ENCODE peak calls at places on chromosomes 5 and 9, in ten cellular contexts. W is fibroblast of lung, J is HepG2, K is K562, N is DND-41, U is keratinocyte, Y is astrocyte, G is PC-3, I is GM23338, P is H1. X is an unnamed sample.

GRCh38 chr5:25850581-25850980 is 1187.8 kb downstream of the CDH9 start:
- DNase-seq in P (no peak), U (no peak), W (no peak), J (no peak), K (no peak), G (peak; percentile 38), I (peak; percentile 55), N (no peak), Y (no peak), X (peak; percentile 5)

GRCh38 chr9:80378669-80379293 is 807.0 kb downstream of the TLE4 start:
- DNase-seq in U (peak; percentile 41), P (no peak), N (no peak), I (no peak), J (no peak), K (no peak), W (no peak), Y (no peak), G (peak; percentile 71), X (no peak)

GRCh38 chr5:761206-761771 is 23.2 kb downstream of the ZDHHC11B start:
- DNase-seq in J (no peak), Y (no peak), G (no peak), P (no peak), K (no peak), I (no peak), U (no peak), W (no peak), N (no peak), X (peak; percentile 5)

GRCh38 chr9:91583996-91584395 is 160.4 kb upstream of the NFIL3 start:
- DNase-seq in K (no peak), J (no peak), W (no peak), G (no peak), U (no peak), Y (no peak), I (no peak), N (no peak), P (no peak), X (no peak)

GRCh38 chr9:22026696-22027095 is 17.6 kb upstream of the CDKN2B start:
- DNase-seq in K (no peak), J (no peak), N (no peak), U (no peak), I (no peak), G (no peak), W (no peak), Y (no peak), P (no peak), X (no peak)

GRCh38 chr9:124322618-124323432 is 65.1 kb downstream of the NEK6 start:
- DNase-seq in W (no peak), J (no peak), N (peak; percentile 62), Y (no peak), U (no peak), I (no peak), P (no peak), K (peak; percentile 40), G (no peak), X (no peak)

GRCh38 chr9:33223696-33224095 is 16.3 kb upstream of the SPINK4 start:
- DNase-seq in G (peak; percentile 25), Y (no peak), P (no peak), W (no peak), K (no peak), U (no peak), N (no peak), I (no peak), J (no peak), X (no peak)

GRCh38 chr9:121447341-121447834 is 52.3 kb downstream of the GGTA1 start:
- DNase-seq in N (peak; percentile 7), K (no peak), I (no peak), Y (peak; percentile 93), U (no peak), P (no peak), J (no peak), G (no peak), W (peak; percentile 91), X (no peak)

GRCh38 chr9:114911167-114911821 is 19.1 kb downstream of the TNFSF8 start:
- DNase-seq in W (peak; percentile 35), P (no peak), G (peak; percentile 74), I (peak; percentile 72), J (peak; percentile 49), Y (peak; percentile 16), N (no peak), K (peak; percentile 27), U (no peak), X (peak; percentile 68)

GRCh38 chr5:95284512-95285405 is at the start of gene MCTP1:
- DNase-seq in W (peak; percentile 25), I (peak; percentile 67), P (peak; percentile 76), J (no peak), G (peak; percentile 5), K (no peak), N (no peak), Y (peak; percentile 1), U (no peak), X (peak; percentile 70)

DNA sequence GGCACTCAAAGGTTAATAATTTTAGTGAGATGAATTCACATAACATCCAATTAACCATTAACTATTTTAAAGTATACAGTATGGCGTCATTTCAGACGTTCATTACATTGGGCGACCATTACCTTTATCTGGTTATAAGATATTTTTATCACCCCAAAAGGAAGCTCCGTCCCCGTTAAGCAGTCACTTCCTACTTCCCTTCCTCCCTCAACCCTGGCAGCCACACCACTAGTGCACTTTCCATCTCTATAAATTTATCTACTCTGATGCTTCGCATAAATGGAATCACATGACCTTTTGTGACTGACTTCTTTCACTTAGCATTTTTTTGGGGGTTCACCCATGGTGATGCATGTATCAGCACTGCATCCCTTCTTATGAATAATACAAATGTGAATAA is 168.3 kb upstream of the PUM3 start:
- DNase-seq in J (no peak), N (no peak), K (no peak), W (no peak), P (no peak), G (no peak), Y (no peak), I (no peak), U (no peak), X (no peak)
- H3K4me2 ChIP-seq in J (no peak overlapping the region), N (no peak overlapping the region), K (no peak overlapping the region), W (no peak overlapping the region), P (no peak overlapping the region), G (no peak overlapping the region), Y (no peak overlapping the region), I (no peak overlapping the region), U (no peak overlapping the region), X (no peak overlapping the region)

GRCh38 chr5:111733571-111733970 is 23.4 kb downstream of the NREP start:
- DNase-seq in K (no peak), W (no peak), G (no peak), N (no peak), Y (no peak), P (no peak), U (no peak), J (no peak), I (no peak), X (no peak)

GRCh38 chr5:111734013-111734412 is 23.0 kb downstream of the NREP start:
- DNase-seq in J (no peak), W (peak; percentile 93), G (no peak), U (no peak), P (no peak), I (no peak), K (no peak), N (peak; percentile 33), Y (peak; percentile 91), X (no peak)

GRCh38 chr5:111737716-111738115 is 19.3 kb downstream of the NREP start:
- DNase-seq in J (no peak), Y (peak; percentile 82), P (no peak), U (no peak), W (peak; percentile 86), G (peak; percentile 60), I (no peak), N (no peak), K (no peak), X (no peak)

GRCh38 chr5:111734597-111734996 is 22.4 kb downstream of the NREP start:
- DNase-seq in N (no peak), P (no peak), Y (no peak), U (no peak), J (no peak), K (no peak), I (no peak), W (no peak), G (no peak), X (no peak)

DNA sequence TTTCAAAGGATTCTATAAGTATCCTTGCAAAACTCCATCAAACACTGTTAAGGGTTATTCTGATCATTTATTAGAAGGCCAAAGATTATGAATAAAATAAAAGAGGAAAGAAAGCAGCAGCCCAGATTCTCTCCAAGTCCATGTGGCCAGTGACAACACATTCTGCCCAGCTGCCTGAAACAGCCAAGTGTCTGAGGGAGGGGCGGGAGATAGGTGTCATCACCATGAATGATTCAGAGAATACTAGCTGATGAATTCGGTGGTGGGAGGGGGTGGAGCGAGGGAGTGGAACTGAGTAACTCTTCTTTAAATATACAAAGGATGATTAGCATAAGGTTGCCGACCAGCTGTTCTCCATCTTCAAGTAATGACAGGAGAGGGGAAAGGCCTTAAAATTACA is 21.2 kb downstream of the NREP start:
- DNase-seq in U (no peak), Y (peak; percentile 96), G (peak; percentile 83), N (no peak), W (peak; percentile 98), P (no peak), J (no peak), I (peak; percentile 64), K (no peak), X (peak; percentile 50)
- H3K79me2 ChIP-seq in U (no peaks in the 10 kb centered on the region), Y (peaks cover 84% of the 10 kb centered on the region), G (no peaks in the 10 kb centered on the region), N (peaks cover 86% of the 10 kb centered on the region), W (peaks cover 24% of the 10 kb centered on the region), P (peaks cover 56% of the 10 kb centered on the region), J (peaks cover 4% of the 10 kb centered on the region), I (peaks cover 64% of the 10 kb centered on the region), K (no peaks in the 10 kb centered on the region), X (peaks cover 48% of the 10 kb centered on the region)

GRCh38 chr5:142300677-142301076 is 24.1 kb downstream of the SPRY4 start:
- DNase-seq in J (no peak), U (no peak), N (no peak), K (no peak), G (no peak), I (no peak), P (no peak), W (no peak), Y (no peak), X (no peak)
- H3K4me2 ChIP-seq in J (no peak overlapping the region), U (no peak overlapping the region), N (no peak overlapping the region), K (no peak overlapping the region), G (no peak overlapping the region), I (no peak overlapping the region), P (no peak overlapping the region), W (no peak overlapping the region), Y (no peak overlapping the region), X (no peak overlapping the region)

GRCh38 chr9:36358486-36358885 is 41.6 kb downstream of the RNF38 start:
- DNase-seq in U (no peak), J (no peak), N (no peak), W (no peak), K (no peak), I (no peak), P (no peak), Y (no peak), G (no peak), X (no peak)
- H3K79me2 ChIP-seq in U (peaks cover 2% of the 10 kb centered on the region), J (no peaks in the 10 kb centered on the region), N (no peaks in the 10 kb centered on the region), W (no peaks in the 10 kb centered on the region), K (no peaks in the 10 kb centered on the region), I (peaks cover 32% of the 10 kb centered on the region), P (peaks cover 4% of the 10 kb centered on the region), Y (no peaks in the 10 kb centered on the region), G (no peaks in the 10 kb centered on the region), X (no peaks in the 10 kb centered on the region)

X was measured in hepatocyte.